ENCODE peak calls at places on chromosomes 2 and 18, in eight cellular contexts. One of them, this sample, is unnamed.

GRCh38 chr2:175030380-175031271 is 25.4 kb upstream of the CHN1 start:
- DNase-seq in GM23248: peak; percentile 67
- DNase-seq in cardiac muscle cell: peak; percentile 54
- DNase-seq in pancreas: no peak
- DNase-seq in MM.1S: peak; percentile 79
- DNase-seq in DND-41: peak; percentile 49
- DNase-seq in lower lobe of right lung: no peak
- DNase-seq in H9: peak; percentile 70
- DNase-seq in this sample: peak; percentile 37

GRCh38 chr18:79863946-79864725 is 66.4 kb downstream of the KCNG2 start:
- DNase-seq in GM23248: no peak
- DNase-seq in cardiac muscle cell: no peak
- DNase-seq in pancreas: no peak
- DNase-seq in MM.1S: no peak
- DNase-seq in DND-41: no peak
- DNase-seq in lower lobe of right lung: no peak
- DNase-seq in H9: no peak
- DNase-seq in this sample: no peak

GRCh38 chr18:13500891-13501887 is 225.2 kb downstream of the FAM210A start:
- DNase-seq in GM23248: peak; percentile 76
- DNase-seq in cardiac muscle cell: peak; percentile 62
- DNase-seq in pancreas: peak; percentile 84
- DNase-seq in MM.1S: no peak
- DNase-seq in DND-41: peak; percentile 38
- DNase-seq in lower lobe of right lung: no peak
- DNase-seq in H9: peak; percentile 64
- DNase-seq in this sample: no peak

GRCh38 chr2:152573168-152573567 is 144.1 kb downstream of the PRPF40A start:
- DNase-seq in GM23248: peak; percentile 96
- DNase-seq in cardiac muscle cell: peak; percentile 50
- DNase-seq in pancreas: peak; percentile 26
- DNase-seq in MM.1S: peak; percentile 87
- DNase-seq in DND-41: no peak
- DNase-seq in lower lobe of right lung: no peak
- DNase-seq in H9: no peak
- DNase-seq in this sample: no peak

GRCh38 chr18:9653390-9653789 is 39.0 kb upstream of the PPP4R1 start:
- DNase-seq in GM23248: peak; percentile 29
- DNase-seq in cardiac muscle cell: peak; percentile 30
- DNase-seq in pancreas: no peak
- DNase-seq in MM.1S: no peak
- DNase-seq in DND-41: no peak
- DNase-seq in lower lobe of right lung: no peak
- DNase-seq in H9: no peak
- DNase-seq in this sample: no peak

GRCh38 chr18:34837769-34838194 is 127.7 kb downstream of the DTNA start:
- DNase-seq in GM23248: no peak
- DNase-seq in cardiac muscle cell: peak; percentile 21
- DNase-seq in pancreas: no peak
- DNase-seq in MM.1S: no peak
- DNase-seq in DND-41: no peak
- DNase-seq in lower lobe of right lung: no peak
- DNase-seq in H9: no peak
- DNase-seq in this sample: no peak

GRCh38 chr2:217079165-217079564 is 219.3 kb upstream of the TNP1 start:
- DNase-seq in GM23248: no peak
- DNase-seq in cardiac muscle cell: no peak
- DNase-seq in pancreas: no peak
- DNase-seq in MM.1S: no peak
- DNase-seq in DND-41: no peak
- DNase-seq in lower lobe of right lung: no peak
- DNase-seq in H9: no peak
- DNase-seq in this sample: no peak

GRCh38 chr2:71417300-71418202 is 35.8 kb upstream of the DYSF start:
- DNase-seq in GM23248: no peak
- DNase-seq in cardiac muscle cell: no peak
- DNase-seq in pancreas: no peak
- DNase-seq in MM.1S: peak; percentile 10
- DNase-seq in DND-41: no peak
- DNase-seq in lower lobe of right lung: no peak
- DNase-seq in H9: no peak
- DNase-seq in this sample: no peak

GRCh38 chr2:157875720-157876065 is 437 bp downstream of the ACVR1 start:
- DNase-seq in GM23248: peak; percentile 79
- DNase-seq in cardiac muscle cell: no peak
- DNase-seq in pancreas: no peak
- DNase-seq in MM.1S: peak; percentile 54
- DNase-seq in DND-41: no peak
- DNase-seq in lower lobe of right lung: peak; percentile 75
- DNase-seq in H9: no peak
- DNase-seq in this sample: no peak

GRCh38 chr2:239579524-239580198 is 178.8 kb upstream of the HDAC4 start:
- DNase-seq in GM23248: no peak
- DNase-seq in cardiac muscle cell: no peak
- DNase-seq in pancreas: no peak
- DNase-seq in MM.1S: no peak
- DNase-seq in DND-41: no peak
- DNase-seq in lower lobe of right lung: peak; percentile 21
- DNase-seq in H9: no peak
- DNase-seq in this sample: no peak

GRCh38 chr2:112829247-112829646 is 7.3 kb downstream of the IL1B start:
- DNase-seq in GM23248: no peak
- DNase-seq in cardiac muscle cell: peak; percentile 46
- DNase-seq in pancreas: no peak
- DNase-seq in MM.1S: no peak
- DNase-seq in DND-41: no peak
- DNase-seq in lower lobe of right lung: no peak
- DNase-seq in H9: no peak
- DNase-seq in this sample: no peak

GRCh38 chr2:52386433-52386832 is 1354.5 kb upstream of the NRXN1 start:
- DNase-seq in GM23248: no peak
- DNase-seq in cardiac muscle cell: no peak
- DNase-seq in pancreas: no peak
- DNase-seq in MM.1S: no peak
- DNase-seq in DND-41: no peak
- DNase-seq in lower lobe of right lung: no peak
- DNase-seq in H9: no peak
- DNase-seq in this sample: no peak

GRCh38 chr18:7642491-7642890 is 75.4 kb downstream of the PTPRM start:
- DNase-seq in GM23248: no peak
- DNase-seq in cardiac muscle cell: no peak
- DNase-seq in pancreas: no peak
- DNase-seq in MM.1S: no peak
- DNase-seq in DND-41: no peak
- DNase-seq in lower lobe of right lung: no peak
- DNase-seq in H9: no peak
- DNase-seq in this sample: no peak

GRCh38 chr2:231294578-231295362 is 96.3 kb downstream of the ARMC9 start:
- DNase-seq in GM23248: peak; percentile 19
- DNase-seq in cardiac muscle cell: peak; percentile 14
- DNase-seq in pancreas: no peak
- DNase-seq in MM.1S: no peak
- DNase-seq in DND-41: no peak
- DNase-seq in lower lobe of right lung: no peak
- DNase-seq in H9: no peak
- DNase-seq in this sample: no peak

GRCh38 chr2:208072250-208072892 is 47.0 kb upstream of the PLEKHM3 start:
- DNase-seq in GM23248: peak; percentile 77
- DNase-seq in cardiac muscle cell: peak; percentile 81
- DNase-seq in pancreas: peak; percentile 51
- DNase-seq in MM.1S: peak; percentile 44
- DNase-seq in DND-41: peak; percentile 71
- DNase-seq in lower lobe of right lung: peak; percentile 51
- DNase-seq in H9: peak; percentile 77
- DNase-seq in this sample: peak; percentile 82

GRCh38 chr2:178258916-178259315 is 64.6 kb downstream of the OSBPL6 start:
- DNase-seq in GM23248: peak; percentile 39
- DNase-seq in cardiac muscle cell: no peak
- DNase-seq in pancreas: no peak
- DNase-seq in MM.1S: no peak
- DNase-seq in DND-41: no peak
- DNase-seq in lower lobe of right lung: no peak
- DNase-seq in H9: no peak
- DNase-seq in this sample: no peak

GRCh38 chr2:55419236-55419513 is 481 bp downstream of the CCDC88A start:
- DNase-seq in GM23248: peak; percentile 64
- DNase-seq in cardiac muscle cell: peak; percentile 59
- DNase-seq in pancreas: peak; percentile 36
- DNase-seq in MM.1S: no peak
- DNase-seq in DND-41: peak; percentile 49
- DNase-seq in lower lobe of right lung: no peak
- DNase-seq in H9: peak; percentile 48
- DNase-seq in this sample: no peak

GRCh38 chr2:231918501-231919330 is 7.5 kb downstream of the NPPC start:
- DNase-seq in GM23248: no peak
- DNase-seq in cardiac muscle cell: no peak
- DNase-seq in pancreas: no peak
- DNase-seq in MM.1S: no peak
- DNase-seq in DND-41: no peak
- DNase-seq in lower lobe of right lung: peak; percentile 38
- DNase-seq in H9: no peak
- DNase-seq in this sample: no peak

GRCh38 chr2:129782618-129782960 is 196.9 kb upstream of the RAB6C start:
- DNase-seq in GM23248: no peak
- DNase-seq in cardiac muscle cell: no peak
- DNase-seq in pancreas: no peak
- DNase-seq in MM.1S: no peak
- DNase-seq in DND-41: no peak
- DNase-seq in lower lobe of right lung: no peak
- DNase-seq in H9: no peak
- DNase-seq in this sample: no peak

GRCh38 chr2:64646007-64646880 is 7.5 kb downstream of the SERTAD2 start:
- DNase-seq in GM23248: peak; percentile 79
- DNase-seq in cardiac muscle cell: peak; percentile 83
- DNase-seq in pancreas: peak; percentile 76
- DNase-seq in MM.1S: peak; percentile 82
- DNase-seq in DND-41: peak; percentile 84
- DNase-seq in lower lobe of right lung: peak; percentile 89
- DNase-seq in H9: peak; percentile 72
- DNase-seq in this sample: no peak

GRCh38 chr2:201260302-201260800 is at the start of gene CASP8:
- DNase-seq in GM23248: peak; percentile 76
- DNase-seq in cardiac muscle cell: peak; percentile 76
- DNase-seq in pancreas: no peak
- DNase-seq in MM.1S: peak; percentile 91
- DNase-seq in DND-41: peak; percentile 78
- DNase-seq in lower lobe of right lung: peak; percentile 64
- DNase-seq in H9: no peak
- DNase-seq in this sample: no peak

GRCh38 chr18:70169747-70170146 is 35.7 kb downstream of the RTTN start:
- DNase-seq in GM23248: no peak
- DNase-seq in cardiac muscle cell: no peak
- DNase-seq in pancreas: no peak
- DNase-seq in MM.1S: no peak
- DNase-seq in DND-41: no peak
- DNase-seq in lower lobe of right lung: no peak
- DNase-seq in H9: no peak
- DNase-seq in this sample: no peak

GRCh38 chr2:39629646-39630045 is 36.1 kb upstream of the TMEM178A start:
- DNase-seq in GM23248: peak; percentile 25
- DNase-seq in cardiac muscle cell: no peak
- DNase-seq in pancreas: no peak
- DNase-seq in MM.1S: no peak
- DNase-seq in DND-41: no peak
- DNase-seq in lower lobe of right lung: no peak
- DNase-seq in H9: no peak
- DNase-seq in this sample: no peak

GRCh38 chr2:233387225-233387624 is 32.9 kb downstream of the DGKD start:
- DNase-seq in GM23248: no peak
- DNase-seq in cardiac muscle cell: peak; percentile 16
- DNase-seq in pancreas: no peak
- DNase-seq in MM.1S: no peak
- DNase-seq in DND-41: no peak
- DNase-seq in lower lobe of right lung: no peak
- DNase-seq in H9: no peak
- DNase-seq in this sample: no peak
- H3K4me1 ChIP-seq in GM23248: peaks cover 22% of the 10 kb centered on the region
- H3K4me1 ChIP-seq in cardiac muscle cell: peaks cover 50% of the 10 kb centered on the region
- H3K4me1 ChIP-seq in pancreas: peaks cover 7% of the 10 kb centered on the region
- H3K4me1 ChIP-seq in MM.1S: peaks cover 31% of the 10 kb centered on the region
- H3K4me1 ChIP-seq in DND-41: no peaks in the 10 kb centered on the region
- H3K4me1 ChIP-seq in lower lobe of right lung: peaks cover 41% of the 10 kb centered on the region
- H3K4me1 ChIP-seq in H9: no peaks in the 10 kb centered on the region
- H3K4me1 ChIP-seq in this sample: peaks cover 2% of the 10 kb centered on the region

DNA sequence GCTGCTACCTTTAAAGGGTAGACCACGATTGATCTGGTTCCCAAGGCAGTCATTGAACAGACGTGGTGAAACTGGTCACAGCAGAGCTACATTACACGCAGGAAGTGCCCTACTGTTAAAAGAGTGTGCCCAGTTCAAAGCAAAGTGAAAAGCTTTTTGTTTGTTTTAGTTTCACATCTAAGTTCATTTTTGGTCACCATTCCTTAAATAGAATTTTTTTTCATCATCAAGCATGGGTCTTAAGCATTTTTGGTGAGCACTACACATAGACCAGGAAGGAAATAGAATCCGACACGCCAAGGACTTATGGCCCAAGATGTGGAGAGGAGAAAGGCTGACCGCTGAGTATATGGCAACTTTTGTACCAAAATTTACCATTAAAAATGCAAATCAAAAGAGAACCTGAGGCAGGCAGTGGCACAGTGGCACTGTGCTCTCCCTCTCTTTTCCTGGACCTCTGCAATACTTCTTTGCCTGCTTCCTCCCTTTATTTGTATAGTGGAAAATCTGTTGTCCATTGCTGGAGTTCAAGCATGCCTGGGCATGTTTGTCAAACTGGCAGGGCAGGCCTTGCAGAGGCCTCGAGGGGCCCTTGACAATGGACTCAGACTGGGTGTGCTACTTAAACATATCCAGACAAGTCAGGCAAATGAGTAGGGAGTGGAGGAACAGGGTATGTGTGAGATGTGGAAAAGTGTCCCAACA is 42.6 kb upstream of the HNRNPA3 start:
- DNase-seq in GM23248: no peak
- DNase-seq in cardiac muscle cell: no peak
- DNase-seq in pancreas: no peak
- DNase-seq in MM.1S: peak; percentile 90
- DNase-seq in DND-41: no peak
- DNase-seq in lower lobe of right lung: peak; percentile 80
- DNase-seq in H9: no peak
- DNase-seq in this sample: no peak
- H3K4me1 ChIP-seq in GM23248: peaks cover 37% of the 10 kb centered on the region
- H3K4me1 ChIP-seq in cardiac muscle cell: peaks cover 12% of the 10 kb centered on the region
- H3K4me1 ChIP-seq in pancreas: peaks cover 18% of the 10 kb centered on the region
- H3K4me1 ChIP-seq in MM.1S: peaks cover 45% of the 10 kb centered on the region
- H3K4me1 ChIP-seq in DND-41: peaks cover 4% of the 10 kb centered on the region
- H3K4me1 ChIP-seq in lower lobe of right lung: peaks cover 61% of the 10 kb centered on the region
- H3K4me1 ChIP-seq in H9: peaks cover 7% of the 10 kb centered on the region
- H3K4me1 ChIP-seq in this sample: peaks cover 2% of the 10 kb centered on the region

GRCh38 chr2:160362521-160362920 is 131.1 kb downstream of the RBMS1 start:
- DNase-seq in GM23248: no peak
- DNase-seq in cardiac muscle cell: peak; percentile 61
- DNase-seq in pancreas: no peak
- DNase-seq in MM.1S: no peak
- DNase-seq in DND-41: no peak
- DNase-seq in lower lobe of right lung: no peak
- DNase-seq in H9: no peak
- DNase-seq in this sample: no peak
- H3K4me1 ChIP-seq in GM23248: peaks cover 95% of the 10 kb centered on the region
- H3K4me1 ChIP-seq in cardiac muscle cell: peaks cover 27% of the 10 kb centered on the region
- H3K4me1 ChIP-seq in pancreas: peaks cover 8% of the 10 kb centered on the region
- H3K4me1 ChIP-seq in MM.1S: peaks cover 31% of the 10 kb centered on the region
- H3K4me1 ChIP-seq in DND-41: no peaks in the 10 kb centered on the region
- H3K4me1 ChIP-seq in lower lobe of right lung: peaks cover 68% of the 10 kb centered on the region
- H3K4me1 ChIP-seq in H9: no peaks in the 10 kb centered on the region
- H3K4me1 ChIP-seq in this sample: peaks cover 4% of the 10 kb centered on the region

GRCh38 chr2:47015730-47016129 is 100.1 kb upstream of the MCFD2 start:
- DNase-seq in GM23248: no peak
- DNase-seq in cardiac muscle cell: no peak
- DNase-seq in pancreas: no peak
- DNase-seq in MM.1S: no peak
- DNase-seq in DND-41: no peak
- DNase-seq in lower lobe of right lung: no peak
- DNase-seq in H9: no peak
- DNase-seq in this sample: no peak
- H3K4me1 ChIP-seq in GM23248: peaks cover 13% of the 10 kb centered on the region
- H3K4me1 ChIP-seq in cardiac muscle cell: peaks cover 19% of the 10 kb centered on the region
- H3K4me1 ChIP-seq in pancreas: no peaks in the 10 kb centered on the region
- H3K4me1 ChIP-seq in MM.1S: peaks cover 45% of the 10 kb centered on the region
- H3K4me1 ChIP-seq in DND-41: no peaks in the 10 kb centered on the region
- H3K4me1 ChIP-seq in lower lobe of right lung: peaks cover 27% of the 10 kb centered on the region
- H3K4me1 ChIP-seq in H9: no peaks in the 10 kb centered on the region
- H3K4me1 ChIP-seq in this sample: peaks cover 1% of the 10 kb centered on the region

This sample was measured in iPS DF 6.9.